ENCODE peak calls at places on chromosome X, in six cellular contexts. One of them, this sample, is unnamed.

GRCh38 chrX:151393514-151393913 is 3.5 kb upstream of the VMA21 start:
- DNase-seq in MM.1S: peak
- DNase-seq in LHCN-M2: no peak
- DNase-seq in amniotic stem cell: no peak
- DNase-seq in Kasumi-1: peak
- DNase-seq in CD8-positive, alpha-beta memory T cell: peak
- DNase-seq in this sample: no peak

GRCh38 chrX:38669425-38669824 is 108.1 kb downstream of the TSPAN7 start:
- DNase-seq in MM.1S: peak
- DNase-seq in LHCN-M2: no peak
- DNase-seq in amniotic stem cell: no peak
- DNase-seq in Kasumi-1: no peak
- DNase-seq in CD8-positive, alpha-beta memory T cell: no peak
- DNase-seq in this sample: no peak

GRCh38 chrX:73206366-73206765 is 8.3 kb downstream of the NAP1L2 start:
- DNase-seq in MM.1S: no peak
- DNase-seq in LHCN-M2: no peak
- DNase-seq in amniotic stem cell: no peak
- DNase-seq in Kasumi-1: no peak
- DNase-seq in CD8-positive, alpha-beta memory T cell: no peak
- DNase-seq in this sample: no peak

GRCh38 chrX:48468693-48469691 is 1.1 kb downstream of the SLC38A5 start:
- DNase-seq in MM.1S: peak
- DNase-seq in LHCN-M2: no peak
- DNase-seq in amniotic stem cell: no peak
- DNase-seq in Kasumi-1: peak
- DNase-seq in CD8-positive, alpha-beta memory T cell: peak
- DNase-seq in this sample: no peak

GRCh38 chrX:124289443-124289842 is 43.0 kb upstream of the TEX13D start:
- DNase-seq in MM.1S: no peak
- DNase-seq in LHCN-M2: no peak
- DNase-seq in amniotic stem cell: no peak
- DNase-seq in Kasumi-1: no peak
- DNase-seq in CD8-positive, alpha-beta memory T cell: no peak
- DNase-seq in this sample: peak

GRCh38 chrX:145773006-145773405 is 44.6 kb upstream of the SLITRK2 start:
- DNase-seq in MM.1S: no peak
- DNase-seq in LHCN-M2: no peak
- DNase-seq in amniotic stem cell: no peak
- DNase-seq in Kasumi-1: no peak
- DNase-seq in CD8-positive, alpha-beta memory T cell: no peak
- DNase-seq in this sample: no peak

GRCh38 chrX:131366387-131366786 is 77.3 kb upstream of the IGSF1 start:
- DNase-seq in MM.1S: peak
- DNase-seq in LHCN-M2: no peak
- DNase-seq in amniotic stem cell: no peak
- DNase-seq in Kasumi-1: peak
- DNase-seq in CD8-positive, alpha-beta memory T cell: no peak
- DNase-seq in this sample: no peak

GRCh38 chrX:131477498-131477897 is 66.4 kb upstream of the OR13H1 start:
- DNase-seq in MM.1S: no peak
- DNase-seq in LHCN-M2: no peak
- DNase-seq in amniotic stem cell: no peak
- DNase-seq in Kasumi-1: no peak
- DNase-seq in CD8-positive, alpha-beta memory T cell: no peak
- DNase-seq in this sample: peak

GRCh38 chrX:28920141-28920540 is 332.9 kb downstream of the IL1RAPL1 start:
- DNase-seq in MM.1S: no peak
- DNase-seq in LHCN-M2: no peak
- DNase-seq in amniotic stem cell: no peak
- DNase-seq in Kasumi-1: no peak
- DNase-seq in CD8-positive, alpha-beta memory T cell: no peak
- DNase-seq in this sample: no peak

GRCh38 chrX:39941332-39941920 is 156.3 kb downstream of the BCOR start:
- DNase-seq in MM.1S: no peak
- DNase-seq in LHCN-M2: no peak
- DNase-seq in amniotic stem cell: no peak
- DNase-seq in Kasumi-1: no peak
- DNase-seq in CD8-positive, alpha-beta memory T cell: no peak
- DNase-seq in this sample: no peak

GRCh38 chrX:38973327-38973726 is 172.1 kb downstream of the MID1IP1 start:
- DNase-seq in MM.1S: no peak
- DNase-seq in LHCN-M2: no peak
- DNase-seq in amniotic stem cell: no peak
- DNase-seq in Kasumi-1: no peak
- DNase-seq in CD8-positive, alpha-beta memory T cell: no peak
- DNase-seq in this sample: no peak

GRCh38 chrX:46165411-46165810 is 379.8 kb downstream of the ZNF674 start:
- DNase-seq in MM.1S: no peak
- DNase-seq in LHCN-M2: peak
- DNase-seq in amniotic stem cell: no peak
- DNase-seq in Kasumi-1: no peak
- DNase-seq in CD8-positive, alpha-beta memory T cell: no peak
- DNase-seq in this sample: no peak

GRCh38 chrX:131752493-131753198 is 208.8 kb downstream of the OR13H1 start:
- DNase-seq in MM.1S: peak
- DNase-seq in LHCN-M2: no peak
- DNase-seq in amniotic stem cell: peak
- DNase-seq in Kasumi-1: no peak
- DNase-seq in CD8-positive, alpha-beta memory T cell: peak
- DNase-seq in this sample: no peak

GRCh38 chrX:133412246-133412645 is 3.0 kb downstream of the GPC4 start:
- DNase-seq in MM.1S: no peak
- DNase-seq in LHCN-M2: no peak
- DNase-seq in amniotic stem cell: no peak
- DNase-seq in Kasumi-1: no peak
- DNase-seq in CD8-positive, alpha-beta memory T cell: no peak
- DNase-seq in this sample: no peak

GRCh38 chrX:49237060-49237459 is 1.8 kb downstream of the CCDC22 start:
- DNase-seq in MM.1S: no peak
- DNase-seq in LHCN-M2: no peak
- DNase-seq in amniotic stem cell: no peak
- DNase-seq in Kasumi-1: peak
- DNase-seq in CD8-positive, alpha-beta memory T cell: no peak
- DNase-seq in this sample: no peak

GRCh38 chrX:130343411-130343810 is 3.7 kb downstream of the SLC25A14 start:
- DNase-seq in MM.1S: no peak
- DNase-seq in LHCN-M2: no peak
- DNase-seq in amniotic stem cell: no peak
- DNase-seq in Kasumi-1: no peak
- DNase-seq in CD8-positive, alpha-beta memory T cell: no peak
- DNase-seq in this sample: no peak

GRCh38 chrX:135893294-135893817 is at the start of the genes CT45A10 and SAGE1:
- DNase-seq in MM.1S: no peak
- DNase-seq in LHCN-M2: no peak
- DNase-seq in amniotic stem cell: no peak
- DNase-seq in Kasumi-1: no peak
- DNase-seq in CD8-positive, alpha-beta memory T cell: no peak
- DNase-seq in this sample: no peak

GRCh38 chrX:80648023-80648422 is 161.7 kb downstream of the BRWD3 start:
- DNase-seq in MM.1S: no peak
- DNase-seq in LHCN-M2: peak
- DNase-seq in amniotic stem cell: no peak
- DNase-seq in Kasumi-1: peak
- DNase-seq in CD8-positive, alpha-beta memory T cell: no peak
- DNase-seq in this sample: no peak

GRCh38 chrX:134202561-134202960 is 34.4 kb upstream of the CCDC160 start:
- DNase-seq in MM.1S: no peak
- DNase-seq in LHCN-M2: no peak
- DNase-seq in amniotic stem cell: no peak
- DNase-seq in Kasumi-1: no peak
- DNase-seq in CD8-positive, alpha-beta memory T cell: no peak
- DNase-seq in this sample: no peak

GRCh38 chrX:64206556-64207162 is 1.2 kb upstream of the AMER1 start:
- DNase-seq in MM.1S: peak
- DNase-seq in LHCN-M2: no peak
- DNase-seq in amniotic stem cell: no peak
- DNase-seq in Kasumi-1: peak
- DNase-seq in CD8-positive, alpha-beta memory T cell: no peak
- DNase-seq in this sample: no peak

GRCh38 chrX:69507500-69507789 is 3.3 kb downstream of the NALF2 start:
- DNase-seq in MM.1S: no peak
- DNase-seq in LHCN-M2: no peak
- DNase-seq in amniotic stem cell: no peak
- DNase-seq in Kasumi-1: no peak
- DNase-seq in CD8-positive, alpha-beta memory T cell: no peak
- DNase-seq in this sample: no peak